ENCODE peak calls at places on chromosomes 4 and X, in ten cellular contexts. One of them, this sample, is unnamed.

GRCh38 chr4:27861381-27861787 is 1000.7 kb downstream of the STIM2 start:
- DNase-seq in NCI-H1930: no peak
- DNase-seq in AG08396: peak; percentile 1
- DNase-seq in fibroblast of lung: peak; percentile 13
- DNase-seq in stimulated activated naive CD4-positive, alpha-beta T cell: no peak
- DNase-seq in activated T-helper 1 cell treated with anti-CD3 and anti-CD28 coated beads, Interleukin-12 subunit alpha, Interleukin-12 subunit beta, Interleukin-2, Interleukin-4 antibody, amounts not matched to agents 30 ng/mL and 10 ng/mL and 1 ng/mL, durations not matched to agents 14 hours and 24 hours and 36 hours: no peak
- DNase-seq in stimulated activated CD8-positive, alpha-beta memory T cell treated with anti-CD3 and anti-CD28 coated beads, Interleukin-7, amount 100 ng/mL, for 1 hour: no peak
- DNase-seq in stimulated activated CD4-positive, alpha-beta T cell treated with anti-CD3 and anti-CD28 coated beads, Interleukin-4, amount 100 ng/mL, for 48 hours: no peak
- DNase-seq in activated naive CD8-positive, alpha-beta T cell treated with anti-CD3 and anti-CD28 coated beads for 36 hours: no peak
- DNase-seq in posterior cingulate gyrus: no peak
- DNase-seq in this sample: peak; percentile 9

GRCh38 chr4:175758595-175758994 is 53.5 kb downstream of the GPM6A start:
- DNase-seq in NCI-H1930: no peak
- DNase-seq in AG08396: no peak
- DNase-seq in fibroblast of lung: no peak
- DNase-seq in stimulated activated naive CD4-positive, alpha-beta T cell: no peak
- DNase-seq in activated T-helper 1 cell treated with anti-CD3 and anti-CD28 coated beads, Interleukin-12 subunit alpha, Interleukin-12 subunit beta, Interleukin-2, Interleukin-4 antibody, amounts not matched to agents 30 ng/mL and 10 ng/mL and 1 ng/mL, durations not matched to agents 14 hours and 24 hours and 36 hours: no peak
- DNase-seq in stimulated activated CD8-positive, alpha-beta memory T cell treated with anti-CD3 and anti-CD28 coated beads, Interleukin-7, amount 100 ng/mL, for 1 hour: no peak
- DNase-seq in stimulated activated CD4-positive, alpha-beta T cell treated with anti-CD3 and anti-CD28 coated beads, Interleukin-4, amount 100 ng/mL, for 48 hours: no peak
- DNase-seq in activated naive CD8-positive, alpha-beta T cell treated with anti-CD3 and anti-CD28 coated beads for 36 hours: no peak
- DNase-seq in posterior cingulate gyrus: no peak
- DNase-seq in this sample: no peak

GRCh38 chrX:13338985-13339384 is 19.1 kb upstream of the ATXN3L start:
- DNase-seq in NCI-H1930: no peak
- DNase-seq in AG08396: no peak
- DNase-seq in fibroblast of lung: peak; percentile 4
- DNase-seq in stimulated activated naive CD4-positive, alpha-beta T cell: no peak
- DNase-seq in activated T-helper 1 cell treated with anti-CD3 and anti-CD28 coated beads, Interleukin-12 subunit alpha, Interleukin-12 subunit beta, Interleukin-2, Interleukin-4 antibody, amounts not matched to agents 30 ng/mL and 10 ng/mL and 1 ng/mL, durations not matched to agents 14 hours and 24 hours and 36 hours: no peak
- DNase-seq in stimulated activated CD8-positive, alpha-beta memory T cell treated with anti-CD3 and anti-CD28 coated beads, Interleukin-7, amount 100 ng/mL, for 1 hour: no peak
- DNase-seq in stimulated activated CD4-positive, alpha-beta T cell treated with anti-CD3 and anti-CD28 coated beads, Interleukin-4, amount 100 ng/mL, for 48 hours: no peak
- DNase-seq in activated naive CD8-positive, alpha-beta T cell treated with anti-CD3 and anti-CD28 coated beads for 36 hours: no peak
- DNase-seq in posterior cingulate gyrus: no peak
- DNase-seq in this sample: no peak

GRCh38 chr4:82561745-82562552 is at the start of gene TMEM150C:
- DNase-seq in NCI-H1930: peak; percentile 52
- DNase-seq in AG08396: peak; percentile 23
- DNase-seq in fibroblast of lung: peak; percentile 17
- DNase-seq in stimulated activated naive CD4-positive, alpha-beta T cell: no peak
- DNase-seq in activated T-helper 1 cell treated with anti-CD3 and anti-CD28 coated beads, Interleukin-12 subunit alpha, Interleukin-12 subunit beta, Interleukin-2, Interleukin-4 antibody, amounts not matched to agents 30 ng/mL and 10 ng/mL and 1 ng/mL, durations not matched to agents 14 hours and 24 hours and 36 hours: no peak
- DNase-seq in stimulated activated CD8-positive, alpha-beta memory T cell treated with anti-CD3 and anti-CD28 coated beads, Interleukin-7, amount 100 ng/mL, for 1 hour: no peak
- DNase-seq in stimulated activated CD4-positive, alpha-beta T cell treated with anti-CD3 and anti-CD28 coated beads, Interleukin-4, amount 100 ng/mL, for 48 hours: no peak
- DNase-seq in activated naive CD8-positive, alpha-beta T cell treated with anti-CD3 and anti-CD28 coated beads for 36 hours: peak; percentile 24
- DNase-seq in posterior cingulate gyrus: peak; percentile 83
- DNase-seq in this sample: no peak

GRCh38 chrX:130669233-130669632 is 233.8 kb downstream of the ENOX2 start:
- DNase-seq in NCI-H1930: no peak
- DNase-seq in AG08396: peak; percentile 14
- DNase-seq in fibroblast of lung: peak; percentile 52
- DNase-seq in stimulated activated naive CD4-positive, alpha-beta T cell: no peak
- DNase-seq in activated T-helper 1 cell treated with anti-CD3 and anti-CD28 coated beads, Interleukin-12 subunit alpha, Interleukin-12 subunit beta, Interleukin-2, Interleukin-4 antibody, amounts not matched to agents 30 ng/mL and 10 ng/mL and 1 ng/mL, durations not matched to agents 14 hours and 24 hours and 36 hours: no peak
- DNase-seq in stimulated activated CD8-positive, alpha-beta memory T cell treated with anti-CD3 and anti-CD28 coated beads, Interleukin-7, amount 100 ng/mL, for 1 hour: no peak
- DNase-seq in stimulated activated CD4-positive, alpha-beta T cell treated with anti-CD3 and anti-CD28 coated beads, Interleukin-4, amount 100 ng/mL, for 48 hours: no peak
- DNase-seq in activated naive CD8-positive, alpha-beta T cell treated with anti-CD3 and anti-CD28 coated beads for 36 hours: no peak
- DNase-seq in posterior cingulate gyrus: no peak
- DNase-seq in this sample: no peak

GRCh38 chr4:96145671-96146070 is 305.8 kb downstream of the PDHA2 start:
- DNase-seq in NCI-H1930: no peak
- DNase-seq in AG08396: no peak
- DNase-seq in fibroblast of lung: peak; percentile 70
- DNase-seq in stimulated activated naive CD4-positive, alpha-beta T cell: no peak
- DNase-seq in activated T-helper 1 cell treated with anti-CD3 and anti-CD28 coated beads, Interleukin-12 subunit alpha, Interleukin-12 subunit beta, Interleukin-2, Interleukin-4 antibody, amounts not matched to agents 30 ng/mL and 10 ng/mL and 1 ng/mL, durations not matched to agents 14 hours and 24 hours and 36 hours: no peak
- DNase-seq in stimulated activated CD8-positive, alpha-beta memory T cell treated with anti-CD3 and anti-CD28 coated beads, Interleukin-7, amount 100 ng/mL, for 1 hour: no peak
- DNase-seq in stimulated activated CD4-positive, alpha-beta T cell treated with anti-CD3 and anti-CD28 coated beads, Interleukin-4, amount 100 ng/mL, for 48 hours: no peak
- DNase-seq in activated naive CD8-positive, alpha-beta T cell treated with anti-CD3 and anti-CD28 coated beads for 36 hours: no peak
- DNase-seq in posterior cingulate gyrus: no peak
- DNase-seq in this sample: no peak

GRCh38 chrX:64152857-64153256 is 52.7 kb downstream of the AMER1 start:
- DNase-seq in NCI-H1930: no peak
- DNase-seq in AG08396: no peak
- DNase-seq in fibroblast of lung: no peak
- DNase-seq in stimulated activated naive CD4-positive, alpha-beta T cell: no peak
- DNase-seq in activated T-helper 1 cell treated with anti-CD3 and anti-CD28 coated beads, Interleukin-12 subunit alpha, Interleukin-12 subunit beta, Interleukin-2, Interleukin-4 antibody, amounts not matched to agents 30 ng/mL and 10 ng/mL and 1 ng/mL, durations not matched to agents 14 hours and 24 hours and 36 hours: no peak
- DNase-seq in stimulated activated CD8-positive, alpha-beta memory T cell treated with anti-CD3 and anti-CD28 coated beads, Interleukin-7, amount 100 ng/mL, for 1 hour: no peak
- DNase-seq in stimulated activated CD4-positive, alpha-beta T cell treated with anti-CD3 and anti-CD28 coated beads, Interleukin-4, amount 100 ng/mL, for 48 hours: no peak
- DNase-seq in activated naive CD8-positive, alpha-beta T cell treated with anti-CD3 and anti-CD28 coated beads for 36 hours: no peak
- DNase-seq in posterior cingulate gyrus: no peak
- DNase-seq in this sample: no peak

GRCh38 chrX:151902813-151903591 is 9.7 kb upstream of the MAGEA4 start:
- DNase-seq in NCI-H1930: no peak
- DNase-seq in AG08396: peak; percentile 75
- DNase-seq in fibroblast of lung: peak; percentile 93
- DNase-seq in stimulated activated naive CD4-positive, alpha-beta T cell: no peak
- DNase-seq in activated T-helper 1 cell treated with anti-CD3 and anti-CD28 coated beads, Interleukin-12 subunit alpha, Interleukin-12 subunit beta, Interleukin-2, Interleukin-4 antibody, amounts not matched to agents 30 ng/mL and 10 ng/mL and 1 ng/mL, durations not matched to agents 14 hours and 24 hours and 36 hours: no peak
- DNase-seq in stimulated activated CD8-positive, alpha-beta memory T cell treated with anti-CD3 and anti-CD28 coated beads, Interleukin-7, amount 100 ng/mL, for 1 hour: no peak
- DNase-seq in stimulated activated CD4-positive, alpha-beta T cell treated with anti-CD3 and anti-CD28 coated beads, Interleukin-4, amount 100 ng/mL, for 48 hours: no peak
- DNase-seq in activated naive CD8-positive, alpha-beta T cell treated with anti-CD3 and anti-CD28 coated beads for 36 hours: no peak
- DNase-seq in posterior cingulate gyrus: no peak
- DNase-seq in this sample: no peak

GRCh38 chrX:103012945-103013344 is 51.0 kb downstream of the BEX1 start:
- DNase-seq in NCI-H1930: no peak
- DNase-seq in AG08396: no peak
- DNase-seq in fibroblast of lung: no peak
- DNase-seq in stimulated activated naive CD4-positive, alpha-beta T cell: no peak
- DNase-seq in activated T-helper 1 cell treated with anti-CD3 and anti-CD28 coated beads, Interleukin-12 subunit alpha, Interleukin-12 subunit beta, Interleukin-2, Interleukin-4 antibody, amounts not matched to agents 30 ng/mL and 10 ng/mL and 1 ng/mL, durations not matched to agents 14 hours and 24 hours and 36 hours: no peak
- DNase-seq in stimulated activated CD8-positive, alpha-beta memory T cell treated with anti-CD3 and anti-CD28 coated beads, Interleukin-7, amount 100 ng/mL, for 1 hour: no peak
- DNase-seq in stimulated activated CD4-positive, alpha-beta T cell treated with anti-CD3 and anti-CD28 coated beads, Interleukin-4, amount 100 ng/mL, for 48 hours: no peak
- DNase-seq in activated naive CD8-positive, alpha-beta T cell treated with anti-CD3 and anti-CD28 coated beads for 36 hours: no peak
- DNase-seq in posterior cingulate gyrus: no peak
- DNase-seq in this sample: no peak

GRCh38 chr4:7769936-7770674 is 169.6 kb downstream of the AFAP1 start:
- DNase-seq in NCI-H1930: no peak
- DNase-seq in AG08396: peak; percentile 71
- DNase-seq in fibroblast of lung: no peak
- DNase-seq in stimulated activated naive CD4-positive, alpha-beta T cell: no peak
- DNase-seq in activated T-helper 1 cell treated with anti-CD3 and anti-CD28 coated beads, Interleukin-12 subunit alpha, Interleukin-12 subunit beta, Interleukin-2, Interleukin-4 antibody, amounts not matched to agents 30 ng/mL and 10 ng/mL and 1 ng/mL, durations not matched to agents 14 hours and 24 hours and 36 hours: no peak
- DNase-seq in stimulated activated CD8-positive, alpha-beta memory T cell treated with anti-CD3 and anti-CD28 coated beads, Interleukin-7, amount 100 ng/mL, for 1 hour: no peak
- DNase-seq in stimulated activated CD4-positive, alpha-beta T cell treated with anti-CD3 and anti-CD28 coated beads, Interleukin-4, amount 100 ng/mL, for 48 hours: no peak
- DNase-seq in activated naive CD8-positive, alpha-beta T cell treated with anti-CD3 and anti-CD28 coated beads for 36 hours: no peak
- DNase-seq in posterior cingulate gyrus: peak; percentile 78
- DNase-seq in this sample: no peak